ENCODE peak calls at places on chromosomes 7 and 10, in five cellular contexts. One of them, this sample, is unnamed.
A peak's percentile ranks its signal among the peaks of the same experiment; 100 is the strongest.

GRCh38 chr10:23364378-23364777 is 19.8 kb upstream of the C10orf67 start:
- DNase-seq in ovary: no peak
- DNase-seq in suprapubic skin: no peak
- DNase-seq in breast epithelium: no peak
- DNase-seq in upper lobe of left lung: no peak
- DNase-seq in this sample: no peak

GRCh38 chr10:106708521-106708920 is 456.0 kb downstream of the SORCS1 start:
- DNase-seq in breast epithelium: no peak
- DNase-seq in suprapubic skin: no peak
- DNase-seq in ovary: no peak
- DNase-seq in upper lobe of left lung: no peak
- DNase-seq in this sample: no peak

GRCh38 chr7:106885652-106886051 is 20.6 kb downstream of the PIK3CG start:
- DNase-seq in ovary: no peak
- DNase-seq in breast epithelium: no peak
- DNase-seq in upper lobe of left lung: no peak
- DNase-seq in suprapubic skin: no peak
- DNase-seq in this sample: no peak

GRCh38 chr10:98055875-98056516 is 25.6 kb upstream of the CRTAC1 start:
- DNase-seq in upper lobe of left lung: no peak
- DNase-seq in ovary: no peak
- DNase-seq in suprapubic skin: no peak
- DNase-seq in breast epithelium: no peak
- DNase-seq in this sample: no peak

GRCh38 chr10:77157248-77158019 is 480.2 kb downstream of the KCNMA1 start:
- DNase-seq in upper lobe of left lung: no peak
- DNase-seq in breast epithelium: no peak
- DNase-seq in ovary: no peak
- DNase-seq in suprapubic skin: no peak
- DNase-seq in this sample: no peak

GRCh38 chr7:69880848-69881247 is 282.6 kb downstream of the AUTS2 start:
- DNase-seq in upper lobe of left lung: no peak
- DNase-seq in ovary: no peak
- DNase-seq in breast epithelium: no peak
- DNase-seq in suprapubic skin: no peak
- DNase-seq in this sample: no peak

GRCh38 chr10:124044143-124044862 is 49.1 kb downstream of the CHST15 start:
- DNase-seq in upper lobe of left lung: peak; percentile 56
- DNase-seq in ovary: no peak
- DNase-seq in breast epithelium: no peak
- DNase-seq in suprapubic skin: no peak
- DNase-seq in this sample: no peak

GRCh38 chr10:77907900-77908717 is 18.4 kb downstream of the DLG5 start:
- DNase-seq in upper lobe of left lung: no peak
- DNase-seq in suprapubic skin: no peak
- DNase-seq in breast epithelium: no peak
- DNase-seq in ovary: no peak
- DNase-seq in this sample: no peak

GRCh38 chr10:108616559-108617285 is 1306.6 kb downstream of the XPNPEP1 start:
- DNase-seq in ovary: no peak
- DNase-seq in breast epithelium: no peak
- DNase-seq in suprapubic skin: no peak
- DNase-seq in upper lobe of left lung: no peak
- DNase-seq in this sample: no peak

GRCh38 chr10:42988517-42989395 is 88.1 kb upstream of the RET start:
- DNase-seq in upper lobe of left lung: no peak
- DNase-seq in suprapubic skin: peak; percentile 69
- DNase-seq in ovary: no peak
- DNase-seq in breast epithelium: no peak
- DNase-seq in this sample: no peak

GRCh38 chr7:31934551-31934950 is 135.7 kb downstream of the PDE1C start:
- DNase-seq in breast epithelium: no peak
- DNase-seq in ovary: no peak
- DNase-seq in suprapubic skin: no peak
- DNase-seq in upper lobe of left lung: no peak
- DNase-seq in this sample: no peak

GRCh38 chr10:100157140-100157539 is 28.7 kb downstream of the ERLIN1 start:
- DNase-seq in breast epithelium: no peak
- DNase-seq in ovary: no peak
- DNase-seq in suprapubic skin: no peak
- DNase-seq in upper lobe of left lung: no peak
- DNase-seq in this sample: no peak

GRCh38 chr10:22573820-22574569 is 140.4 kb downstream of the PIP4K2A start:
- DNase-seq in upper lobe of left lung: no peak
- DNase-seq in breast epithelium: no peak
- DNase-seq in suprapubic skin: no peak
- DNase-seq in ovary: no peak
- DNase-seq in this sample: no peak

GRCh38 chr10:6969659-6970058 is 389.6 kb upstream of the PRKCQ start:
- DNase-seq in upper lobe of left lung: no peak
- DNase-seq in ovary: no peak
- DNase-seq in breast epithelium: no peak
- DNase-seq in suprapubic skin: no peak
- DNase-seq in this sample: no peak

GRCh38 chr7:102992820-102993531 is 80.2 kb downstream of the LRRC17 start:
- DNase-seq in upper lobe of left lung: no peak
- DNase-seq in breast epithelium: no peak
- DNase-seq in suprapubic skin: no peak
- DNase-seq in ovary: no peak
- DNase-seq in this sample: no peak

GRCh38 chr7:98073047-98073446 is 33.6 kb upstream of the LMTK2 start:
- DNase-seq in suprapubic skin: peak; percentile 29
- DNase-seq in breast epithelium: no peak
- DNase-seq in upper lobe of left lung: peak; percentile 59
- DNase-seq in ovary: no peak
- DNase-seq in this sample: no peak

GRCh38 chr10:43377393-43377883 is 6.0 kb downstream of the FXYD4 start:
- DNase-seq in breast epithelium: no peak
- DNase-seq in suprapubic skin: no peak
- DNase-seq in upper lobe of left lung: no peak
- DNase-seq in ovary: no peak
- DNase-seq in this sample: no peak

GRCh38 chr7:102028206-102028826 is 210.9 kb downstream of the CUX1 start:
- DNase-seq in upper lobe of left lung: no peak
- DNase-seq in suprapubic skin: no peak
- DNase-seq in breast epithelium: no peak
- DNase-seq in ovary: no peak
- DNase-seq in this sample: no peak

GRCh38 chr7:10934292-10934691 is 39.4 kb upstream of the PHF14 start:
- DNase-seq in ovary: no peak
- DNase-seq in suprapubic skin: no peak
- DNase-seq in breast epithelium: no peak
- DNase-seq in upper lobe of left lung: no peak
- DNase-seq in this sample: no peak

GRCh38 chr7:138370956-138371355 is 89.1 kb upstream of the TRIM24 start:
- DNase-seq in ovary: no peak
- DNase-seq in upper lobe of left lung: no peak
- DNase-seq in breast epithelium: no peak
- DNase-seq in suprapubic skin: no peak
- DNase-seq in this sample: no peak

GRCh38 chr7:130127404-130128395 is 57.4 kb downstream of the KLHDC10 start:
- DNase-seq in breast epithelium: no peak
- DNase-seq in suprapubic skin: no peak
- DNase-seq in upper lobe of left lung: no peak
- DNase-seq in ovary: no peak
- DNase-seq in this sample: no peak

GRCh38 chr10:132293416-132294195 is 14.1 kb downstream of the STK32C start:
- DNase-seq in ovary: no peak
- DNase-seq in suprapubic skin: no peak
- DNase-seq in upper lobe of left lung: peak; percentile 52
- DNase-seq in breast epithelium: no peak
- DNase-seq in this sample: no peak

GRCh38 chr10:58854811-58855210 is 321.6 kb upstream of the PHYHIPL start:
- DNase-seq in breast epithelium: no peak
- DNase-seq in ovary: no peak
- DNase-seq in suprapubic skin: no peak
- DNase-seq in upper lobe of left lung: no peak
- DNase-seq in this sample: no peak

GRCh38 chr10:58853668-58854067 is 322.8 kb upstream of the PHYHIPL start:
- DNase-seq in ovary: no peak
- DNase-seq in upper lobe of left lung: no peak
- DNase-seq in suprapubic skin: no peak
- DNase-seq in breast epithelium: no peak
- DNase-seq in this sample: no peak

GRCh38 chr10:58856508-58857240 is 319.8 kb upstream of the PHYHIPL start:
- DNase-seq in suprapubic skin: no peak
- DNase-seq in breast epithelium: peak; percentile 54
- DNase-seq in ovary: no peak
- DNase-seq in upper lobe of left lung: no peak
- DNase-seq in this sample: no peak

GRCh38 chr10:58859541-58859940 is 316.9 kb upstream of the PHYHIPL start:
- DNase-seq in breast epithelium: no peak
- DNase-seq in upper lobe of left lung: no peak
- DNase-seq in ovary: no peak
- DNase-seq in suprapubic skin: no peak
- DNase-seq in this sample: no peak

GRCh38 chr10:58857251-58857650 is 319.2 kb upstream of the PHYHIPL start:
- DNase-seq in breast epithelium: no peak
- DNase-seq in upper lobe of left lung: no peak
- DNase-seq in suprapubic skin: no peak
- DNase-seq in ovary: no peak
- DNase-seq in this sample: no peak
- H3K27ac ChIP-seq in breast epithelium: peak overlapping the region; percentile 1
- H3K27ac ChIP-seq in upper lobe of left lung: no peak overlapping the region
- H3K27ac ChIP-seq in suprapubic skin: peak overlapping the region; percentile 55
- H3K27ac ChIP-seq in ovary: no peak overlapping the region
- H3K27ac ChIP-seq in this sample: no peak overlapping the region

GRCh38 chr10:13000431-13000830 is 1.1 kb downstream of the CCDC3 start:
- DNase-seq in breast epithelium: no peak
- DNase-seq in suprapubic skin: no peak
- DNase-seq in upper lobe of left lung: no peak
- DNase-seq in ovary: no peak
- DNase-seq in this sample: no peak

GRCh38 chr10:13001887-13002212 is 337 bp upstream of the CCDC3 start:
- DNase-seq in suprapubic skin: no peak
- DNase-seq in upper lobe of left lung: no peak
- DNase-seq in breast epithelium: no peak
- DNase-seq in ovary: no peak
- DNase-seq in this sample: no peak

GRCh38 chr10:13003781-13004180 is 2.3 kb upstream of the CCDC3 start:
- DNase-seq in ovary: no peak
- DNase-seq in upper lobe of left lung: no peak
- DNase-seq in suprapubic skin: no peak
- DNase-seq in breast epithelium: no peak
- DNase-seq in this sample: no peak

GRCh38 chr10:13003004-13003403 is 1.5 kb upstream of the CCDC3 start:
- DNase-seq in breast epithelium: no peak
- DNase-seq in upper lobe of left lung: no peak
- DNase-seq in suprapubic skin: no peak
- DNase-seq in ovary: no peak
- DNase-seq in this sample: no peak

GRCh38 chr10:13001041-13001886 is at the start of gene CCDC3:
- DNase-seq in ovary: peak; percentile 44
- DNase-seq in breast epithelium: no peak
- DNase-seq in upper lobe of left lung: peak; percentile 84
- DNase-seq in suprapubic skin: no peak
- DNase-seq in this sample: no peak
- TF ChIP-seq POLR2A in ovary: no peak
- TF ChIP-seq POLR2A in breast epithelium: no peak
- TF ChIP-seq POLR2A in upper lobe of left lung: no peak
- TF ChIP-seq POLR2A in suprapubic skin: no peak
- TF ChIP-seq POLR2A in this sample: no peak

GRCh38 chr7:105493196-105493927 is 28.7 kb downstream of the PUS7 start:
- DNase-seq in upper lobe of left lung: no peak
- DNase-seq in ovary: no peak
- DNase-seq in breast epithelium: no peak
- DNase-seq in suprapubic skin: no peak
- DNase-seq in this sample: no peak
- H3K36me3 ChIP-seq in upper lobe of left lung: no peaks in the 10 kb centered on the region
- H3K36me3 ChIP-seq in ovary: no peaks in the 10 kb centered on the region
- H3K36me3 ChIP-seq in breast epithelium: no peaks in the 10 kb centered on the region
- H3K36me3 ChIP-seq in suprapubic skin: peaks cover 1% of the 10 kb centered on the region
- H3K36me3 ChIP-seq in this sample: no peaks in the 10 kb centered on the region

DNA sequence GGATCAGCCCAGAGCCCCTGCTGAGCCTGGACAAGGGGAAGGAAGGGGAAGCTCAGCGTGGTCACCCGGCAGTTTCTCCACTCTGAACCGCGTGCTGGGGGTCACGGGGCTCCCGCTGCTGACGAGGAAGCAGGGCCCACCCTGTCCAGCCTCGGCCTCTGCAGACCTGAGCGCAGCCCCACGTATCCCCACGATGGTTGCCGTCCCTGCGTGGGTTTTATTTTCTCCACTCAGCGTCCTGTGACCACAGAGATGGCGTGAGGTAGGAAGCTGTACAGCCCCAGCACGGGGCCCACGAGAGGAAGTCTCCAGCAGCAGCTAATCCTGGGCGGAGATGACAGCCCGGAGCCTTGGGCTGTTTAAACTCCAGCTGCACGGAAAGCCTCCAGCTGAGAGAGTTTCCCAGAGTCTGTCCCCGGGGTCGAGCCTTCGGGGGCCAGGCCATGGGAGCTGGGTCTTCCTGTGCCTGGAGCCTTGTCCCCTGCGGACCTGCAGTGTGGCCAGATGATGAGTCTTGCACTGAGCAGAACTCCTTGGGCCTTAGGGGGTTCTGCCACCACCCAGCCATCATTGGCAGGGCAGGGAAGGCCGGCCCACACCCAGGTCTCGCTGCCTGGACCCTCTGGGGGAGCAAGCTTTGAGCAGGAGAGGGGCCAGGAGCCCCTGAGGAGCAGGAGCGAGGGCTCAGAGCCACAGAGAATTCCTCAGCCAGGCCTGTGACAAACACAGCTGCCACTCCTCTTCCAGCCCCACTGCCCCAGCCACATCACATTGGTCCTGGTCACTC is 72.8 kb upstream of the FAM20C start:
- DNase-seq in suprapubic skin: no peak
- DNase-seq in upper lobe of left lung: peak; percentile 85
- DNase-seq in ovary: peak; percentile 17
- DNase-seq in breast epithelium: no peak
- DNase-seq in this sample: peak; percentile 67
- H3K27ac ChIP-seq in suprapubic skin: no peak overlapping the region
- H3K27ac ChIP-seq in upper lobe of left lung: peak overlapping the region; percentile 74
- H3K27ac ChIP-seq in ovary: no peak overlapping the region
- H3K27ac ChIP-seq in breast epithelium: peak overlapping the region; percentile 67
- H3K27ac ChIP-seq in this sample: no peak overlapping the region

DNA sequence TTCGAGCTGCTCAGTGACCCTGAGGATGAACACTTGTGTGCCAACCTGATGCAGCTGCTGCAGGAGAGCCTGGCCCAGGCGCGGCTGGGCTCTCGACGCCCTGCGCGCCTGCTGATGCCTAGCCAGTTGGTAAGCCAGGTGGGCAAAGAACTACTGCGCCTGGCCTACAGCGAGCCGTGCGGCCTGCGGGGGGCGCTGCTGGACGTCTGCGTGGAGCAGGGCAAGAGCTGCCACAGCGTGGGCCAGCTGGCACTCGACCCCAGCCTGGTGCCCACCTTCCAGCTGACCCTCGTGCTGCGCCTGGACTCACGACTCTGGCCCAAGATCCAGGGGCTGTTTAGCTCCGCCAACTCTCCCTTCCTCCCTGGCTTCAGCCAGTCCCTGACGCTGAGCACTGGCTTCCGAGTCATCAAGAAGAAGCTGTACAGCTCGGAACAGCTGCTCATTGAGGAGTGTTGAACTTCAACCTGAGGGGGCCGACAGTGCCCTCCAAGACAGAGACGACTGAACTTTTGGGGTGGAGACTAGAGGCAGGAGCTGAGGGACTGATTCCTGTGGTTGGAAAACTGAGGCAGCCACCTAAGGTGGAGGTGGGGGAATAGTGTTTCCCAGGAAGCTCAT is 1.1 kb downstream of the DDIT4 start:
- DNase-seq in ovary: peak; percentile 80
- DNase-seq in upper lobe of left lung: peak; percentile 96
- DNase-seq in suprapubic skin: no peak
- DNase-seq in breast epithelium: peak; percentile 65
- DNase-seq in this sample: no peak
- TF ChIP-seq POLR2A in ovary: peak; percentile 19
- TF ChIP-seq POLR2A in upper lobe of left lung: no peak
- TF ChIP-seq POLR2A in suprapubic skin: no peak
- TF ChIP-seq POLR2A in breast epithelium: no peak
- TF ChIP-seq POLR2A in this sample: no peak

This sample was measured in vagina.